ENCODE peak calls at places on chromosome 1, in nine cellular contexts. One of them, this sample, is unnamed.

GRCh38 chr1:151267760-151268159 is 13.2 kb downstream of the PSMD4 start:
- DNase-seq in esophagus muscularis mucosa: no peak
- DNase-seq in prostate gland: no peak
- DNase-seq in lower leg skin: no peak
- DNase-seq in breast epithelium: no peak
- DNase-seq in tibial nerve: no peak
- DNase-seq in right lobe of liver: no peak
- DNase-seq in heart left ventricle: no peak
- DNase-seq in adrenal gland: peak
- DNase-seq in this sample: no peak

GRCh38 chr1:28449904-28450303 is 55.9 kb upstream of the RCC1 start:
- DNase-seq in adrenal gland: no peak
- DNase-seq in right lobe of liver: no peak
- DNase-seq in esophagus muscularis mucosa: no peak
- DNase-seq in tibial nerve: no peak
- DNase-seq in heart left ventricle: no peak
- DNase-seq in breast epithelium: no peak
- DNase-seq in prostate gland: no peak
- DNase-seq in lower leg skin: no peak
- DNase-seq in this sample: peak

GRCh38 chr1:100816049-100816448 is 78.6 kb downstream of the EXTL2 start:
- DNase-seq in tibial nerve: no peak
- DNase-seq in esophagus muscularis mucosa: no peak
- DNase-seq in adrenal gland: no peak
- DNase-seq in heart left ventricle: no peak
- DNase-seq in breast epithelium: no peak
- DNase-seq in lower leg skin: no peak
- DNase-seq in right lobe of liver: no peak
- DNase-seq in prostate gland: no peak
- DNase-seq in this sample: no peak

GRCh38 chr1:50181027-50181663 is 72.4 kb downstream of the ELAVL4 start:
- DNase-seq in tibial nerve: no peak
- DNase-seq in adrenal gland: no peak
- DNase-seq in esophagus muscularis mucosa: no peak
- DNase-seq in heart left ventricle: no peak
- DNase-seq in lower leg skin: peak
- DNase-seq in prostate gland: peak
- DNase-seq in right lobe of liver: peak
- DNase-seq in breast epithelium: peak
- DNase-seq in this sample: no peak

GRCh38 chr1:180503274-180503862 is 991 bp upstream of the ACBD6 start:
- DNase-seq in prostate gland: no peak
- DNase-seq in breast epithelium: no peak
- DNase-seq in adrenal gland: no peak
- DNase-seq in esophagus muscularis mucosa: no peak
- DNase-seq in heart left ventricle: no peak
- DNase-seq in lower leg skin: no peak
- DNase-seq in tibial nerve: no peak
- DNase-seq in right lobe of liver: no peak
- DNase-seq in this sample: no peak

GRCh38 chr1:33096358-33097005 is 15.5 kb downstream of the AZIN2 start:
- DNase-seq in right lobe of liver: no peak
- DNase-seq in lower leg skin: no peak
- DNase-seq in adrenal gland: peak
- DNase-seq in tibial nerve: no peak
- DNase-seq in breast epithelium: no peak
- DNase-seq in heart left ventricle: no peak
- DNase-seq in prostate gland: no peak
- DNase-seq in esophagus muscularis mucosa: no peak
- DNase-seq in this sample: no peak

GRCh38 chr1:94622757-94623156 is 81.2 kb upstream of the F3 start:
- DNase-seq in lower leg skin: no peak
- DNase-seq in heart left ventricle: no peak
- DNase-seq in adrenal gland: no peak
- DNase-seq in tibial nerve: no peak
- DNase-seq in esophagus muscularis mucosa: no peak
- DNase-seq in prostate gland: no peak
- DNase-seq in right lobe of liver: no peak
- DNase-seq in breast epithelium: no peak
- DNase-seq in this sample: peak

GRCh38 chr1:145985502-145986439 is 10.6 kb downstream of the TXNIP start:
- DNase-seq in prostate gland: no peak
- DNase-seq in heart left ventricle: peak
- DNase-seq in adrenal gland: peak
- DNase-seq in lower leg skin: no peak
- DNase-seq in esophagus muscularis mucosa: no peak
- DNase-seq in right lobe of liver: peak
- DNase-seq in breast epithelium: no peak
- DNase-seq in tibial nerve: no peak
- DNase-seq in this sample: no peak

GRCh38 chr1:3625151-3625907 is 514 bp downstream of the TPRG1L start:
- DNase-seq in breast epithelium: no peak
- DNase-seq in right lobe of liver: peak
- DNase-seq in lower leg skin: no peak
- DNase-seq in esophagus muscularis mucosa: no peak
- DNase-seq in adrenal gland: peak
- DNase-seq in tibial nerve: no peak
- DNase-seq in prostate gland: peak
- DNase-seq in heart left ventricle: no peak
- DNase-seq in this sample: no peak

GRCh38 chr1:3620708-3621107 is 4.1 kb upstream of the TPRG1L start:
- DNase-seq in tibial nerve: no peak
- DNase-seq in heart left ventricle: no peak
- DNase-seq in lower leg skin: no peak
- DNase-seq in esophagus muscularis mucosa: no peak
- DNase-seq in prostate gland: no peak
- DNase-seq in breast epithelium: no peak
- DNase-seq in right lobe of liver: no peak
- DNase-seq in adrenal gland: no peak
- DNase-seq in this sample: no peak

GRCh38 chr1:3627515-3628253 is 2.9 kb downstream of the TPRG1L start:
- DNase-seq in heart left ventricle: no peak
- DNase-seq in esophagus muscularis mucosa: no peak
- DNase-seq in prostate gland: no peak
- DNase-seq in tibial nerve: no peak
- DNase-seq in lower leg skin: no peak
- DNase-seq in right lobe of liver: peak
- DNase-seq in adrenal gland: no peak
- DNase-seq in breast epithelium: no peak
- DNase-seq in this sample: no peak

GRCh38 chr1:3623441-3624150 is 1.2 kb upstream of the TPRG1L start:
- DNase-seq in esophagus muscularis mucosa: no peak
- DNase-seq in heart left ventricle: peak
- DNase-seq in right lobe of liver: no peak
- DNase-seq in prostate gland: no peak
- DNase-seq in lower leg skin: no peak
- DNase-seq in breast epithelium: no peak
- DNase-seq in tibial nerve: no peak
- DNase-seq in adrenal gland: no peak
- DNase-seq in this sample: no peak

DNA sequence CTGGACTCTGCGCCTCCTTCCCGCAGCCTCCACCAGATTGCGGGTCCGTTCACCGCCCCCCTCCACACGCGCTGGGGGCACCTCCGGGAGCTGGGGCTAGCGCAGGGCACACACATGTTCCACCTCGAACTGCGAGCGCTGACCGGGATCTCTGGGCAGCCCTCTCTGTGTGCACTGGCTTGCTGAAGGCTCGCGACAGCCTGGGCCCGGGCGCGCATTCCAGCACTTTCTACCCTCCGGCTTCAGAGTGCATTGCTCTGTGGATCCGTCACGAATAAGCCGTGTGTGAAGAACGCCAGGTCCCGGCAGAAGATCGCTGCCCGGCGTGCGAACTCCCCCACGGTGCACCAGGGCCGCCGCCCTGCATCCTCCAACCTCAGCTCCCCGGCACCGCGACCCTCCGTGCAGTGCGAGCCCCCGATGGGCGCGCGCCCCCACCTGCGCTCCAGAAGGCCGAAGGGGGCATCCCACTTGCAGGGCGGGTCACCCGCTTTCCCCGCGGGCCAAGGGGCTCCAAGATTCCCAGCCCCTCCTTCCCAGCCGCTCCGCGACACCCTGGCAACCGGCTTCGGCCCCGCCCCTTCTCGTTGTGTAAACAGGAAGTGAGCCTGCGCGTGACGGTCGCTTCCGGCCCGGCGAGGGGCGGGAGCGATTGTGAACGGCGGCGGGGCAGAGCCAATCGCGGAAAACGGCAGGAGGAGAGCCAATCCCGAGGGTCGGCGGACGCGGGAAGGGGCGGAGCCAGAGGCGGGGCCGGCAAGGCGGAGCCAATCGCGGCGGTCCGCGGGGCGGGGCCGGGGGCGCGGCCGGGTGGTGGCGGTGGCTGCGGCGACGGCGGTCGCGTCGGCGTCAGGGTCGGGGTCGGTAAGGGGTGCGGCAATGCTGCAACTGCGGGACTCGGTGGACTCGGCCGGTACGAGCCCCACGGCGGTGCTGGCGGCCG is at the start of gene TPRG1L:
- DNase-seq in heart left ventricle: peak
- DNase-seq in prostate gland: peak
- DNase-seq in right lobe of liver: peak
- DNase-seq in esophagus muscularis mucosa: peak
- DNase-seq in lower leg skin: peak
- DNase-seq in breast epithelium: peak
- DNase-seq in tibial nerve: peak
- DNase-seq in adrenal gland: peak
- DNase-seq in this sample: peak
- TF ChIP-seq POLR2A in heart left ventricle: peak
- TF ChIP-seq POLR2A in prostate gland: peak
- TF ChIP-seq POLR2A in right lobe of liver: peak
- TF ChIP-seq POLR2A in esophagus muscularis mucosa: no peak
- TF ChIP-seq POLR2A in lower leg skin: no peak
- TF ChIP-seq POLR2A in breast epithelium: no peak
- TF ChIP-seq POLR2A in tibial nerve: peak
- TF ChIP-seq POLR2A in adrenal gland: peak
- TF ChIP-seq POLR2A in this sample: peak

DNA sequence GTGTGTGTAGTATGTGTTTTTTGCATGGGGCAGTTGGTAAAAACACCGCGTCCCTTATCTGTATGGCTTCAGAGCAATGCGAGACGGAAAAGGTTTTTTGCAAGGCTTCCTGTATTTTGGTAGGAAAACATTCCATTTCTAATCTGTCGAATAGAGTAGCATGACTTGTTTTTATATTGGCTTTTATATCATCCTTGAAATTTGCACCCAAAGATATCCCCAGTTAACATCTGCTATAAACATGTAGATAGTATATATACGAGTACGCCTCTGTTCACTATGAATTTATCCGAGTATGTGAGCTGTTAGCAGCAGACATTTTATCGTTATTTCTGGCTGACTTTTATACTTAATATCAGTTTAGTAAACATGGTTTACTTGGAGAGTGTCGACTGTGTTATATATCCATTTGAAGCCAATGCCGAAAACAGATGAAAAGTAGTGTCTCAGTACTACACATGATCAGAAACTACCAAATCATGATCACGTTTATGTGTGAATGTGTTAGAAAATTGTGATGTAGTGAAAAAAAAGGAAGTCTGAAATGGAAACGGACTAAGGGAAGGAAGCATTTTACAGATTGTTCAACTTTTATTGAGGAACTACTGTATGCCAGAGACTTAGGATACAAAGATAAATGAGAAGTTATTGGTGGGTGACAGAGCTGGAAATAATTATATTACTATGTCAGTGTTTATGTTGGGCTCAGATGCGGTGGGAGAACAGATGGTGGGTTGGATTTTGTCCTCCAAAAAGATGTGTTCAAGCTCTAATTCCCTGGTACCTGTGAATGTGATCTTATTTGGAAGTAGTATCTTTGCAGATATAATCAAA is 1.1 kb downstream of the LEPR start:
- DNase-seq in prostate gland: no peak
- DNase-seq in breast epithelium: no peak
- DNase-seq in heart left ventricle: no peak
- DNase-seq in tibial nerve: no peak
- DNase-seq in right lobe of liver: no peak
- DNase-seq in esophagus muscularis mucosa: no peak
- DNase-seq in lower leg skin: no peak
- DNase-seq in adrenal gland: no peak
- DNase-seq in this sample: no peak
- TF ChIP-seq POLR2A in prostate gland: no peak
- TF ChIP-seq POLR2A in breast epithelium: no peak
- TF ChIP-seq POLR2A in heart left ventricle: no peak
- TF ChIP-seq POLR2A in tibial nerve: no peak
- TF ChIP-seq POLR2A in right lobe of liver: no peak
- TF ChIP-seq POLR2A in esophagus muscularis mucosa: no peak
- TF ChIP-seq POLR2A in lower leg skin: no peak
- TF ChIP-seq POLR2A in adrenal gland: no peak
- TF ChIP-seq POLR2A in this sample: no peak

GRCh38 chr1:45623972-45624371 is at the start of gene CCDC17:
- DNase-seq in tibial nerve: no peak
- DNase-seq in heart left ventricle: no peak
- DNase-seq in esophagus muscularis mucosa: no peak
- DNase-seq in prostate gland: no peak
- DNase-seq in lower leg skin: no peak
- DNase-seq in breast epithelium: no peak
- DNase-seq in adrenal gland: no peak
- DNase-seq in right lobe of liver: no peak
- DNase-seq in this sample: no peak
- TF ChIP-seq POLR2A in tibial nerve: no peak
- TF ChIP-seq POLR2A in heart left ventricle: no peak
- TF ChIP-seq POLR2A in esophagus muscularis mucosa: no peak
- TF ChIP-seq POLR2A in prostate gland: no peak
- TF ChIP-seq POLR2A in lower leg skin: no peak
- TF ChIP-seq POLR2A in breast epithelium: no peak
- TF ChIP-seq POLR2A in adrenal gland: no peak
- TF ChIP-seq POLR2A in right lobe of liver: no peak
- TF ChIP-seq POLR2A in this sample: no peak

GRCh38 chr1:37480125-37480466 is 5.7 kb downstream of the ZC3H12A start:
- DNase-seq in prostate gland: no peak
- DNase-seq in right lobe of liver: no peak
- DNase-seq in tibial nerve: no peak
- DNase-seq in esophagus muscularis mucosa: no peak
- DNase-seq in adrenal gland: no peak
- DNase-seq in lower leg skin: no peak
- DNase-seq in heart left ventricle: no peak
- DNase-seq in breast epithelium: no peak
- DNase-seq in this sample: no peak

GRCh38 chr1:37480581-37481288 is 6.4 kb downstream of the ZC3H12A start:
- DNase-seq in breast epithelium: no peak
- DNase-seq in esophagus muscularis mucosa: no peak
- DNase-seq in tibial nerve: no peak
- DNase-seq in prostate gland: no peak
- DNase-seq in adrenal gland: no peak
- DNase-seq in lower leg skin: no peak
- DNase-seq in right lobe of liver: no peak
- DNase-seq in heart left ventricle: no peak
- DNase-seq in this sample: no peak

GRCh38 chr1:37482004-37482785 is 7.8 kb downstream of the ZC3H12A start:
- DNase-seq in prostate gland: no peak
- DNase-seq in breast epithelium: no peak
- DNase-seq in tibial nerve: no peak
- DNase-seq in adrenal gland: no peak
- DNase-seq in lower leg skin: no peak
- DNase-seq in right lobe of liver: no peak
- DNase-seq in esophagus muscularis mucosa: no peak
- DNase-seq in heart left ventricle: no peak
- DNase-seq in this sample: no peak

GRCh38 chr1:37482796-37483744 is 8.7 kb downstream of the ZC3H12A start:
- DNase-seq in breast epithelium: no peak
- DNase-seq in adrenal gland: peak
- DNase-seq in esophagus muscularis mucosa: no peak
- DNase-seq in tibial nerve: no peak
- DNase-seq in lower leg skin: no peak
- DNase-seq in heart left ventricle: no peak
- DNase-seq in prostate gland: no peak
- DNase-seq in right lobe of liver: no peak
- DNase-seq in this sample: no peak

DNA sequence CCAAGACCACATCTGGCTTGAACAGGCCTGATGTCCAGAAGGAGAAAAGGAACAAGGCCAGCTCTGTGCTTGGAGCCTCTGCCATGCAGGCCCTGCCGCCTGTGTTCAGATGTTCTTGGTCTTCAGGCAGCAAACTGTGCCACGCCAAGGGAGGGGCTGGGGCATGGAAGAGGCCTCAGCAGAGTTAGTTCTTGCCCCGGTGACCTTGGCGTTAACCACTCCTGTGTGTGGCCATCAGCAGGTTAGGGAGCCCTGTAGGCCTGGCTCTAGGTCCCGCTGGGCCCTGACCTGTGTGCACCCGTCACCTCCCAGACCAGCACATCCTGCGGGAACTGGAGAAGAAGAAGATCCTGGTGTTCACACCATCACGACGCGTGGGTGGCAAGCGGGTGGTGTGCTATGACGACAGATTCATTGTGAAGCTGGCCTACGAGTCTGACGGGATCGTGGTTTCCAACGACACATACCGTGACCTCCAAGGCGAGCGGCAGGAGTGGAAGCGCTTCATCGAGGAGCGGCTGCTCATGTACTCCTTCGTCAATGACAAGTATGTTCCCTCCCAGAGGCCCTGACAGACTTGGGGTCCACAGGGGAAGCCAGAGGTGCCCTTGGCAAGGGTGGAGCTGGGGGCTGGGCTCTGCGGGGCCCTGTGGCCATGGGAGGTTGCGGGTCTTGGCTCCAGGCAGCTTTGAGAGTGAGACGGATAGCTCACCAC is 7.1 kb downstream of the ZC3H12A start:
- DNase-seq in tibial nerve: no peak
- DNase-seq in esophagus muscularis mucosa: no peak
- DNase-seq in adrenal gland: peak
- DNase-seq in breast epithelium: no peak
- DNase-seq in right lobe of liver: no peak
- DNase-seq in lower leg skin: no peak
- DNase-seq in heart left ventricle: no peak
- DNase-seq in prostate gland: no peak
- DNase-seq in this sample: no peak
- TF ChIP-seq POLR2A in tibial nerve: no peak
- TF ChIP-seq POLR2A in esophagus muscularis mucosa: no peak
- TF ChIP-seq POLR2A in adrenal gland: no peak
- TF ChIP-seq POLR2A in breast epithelium: no peak
- TF ChIP-seq POLR2A in right lobe of liver: peak
- TF ChIP-seq POLR2A in lower leg skin: no peak
- TF ChIP-seq POLR2A in heart left ventricle: no peak
- TF ChIP-seq POLR2A in prostate gland: no peak
- TF ChIP-seq POLR2A in this sample: no peak

This sample was measured in H54.